ENCODE peak calls at places on chromosome 20, in nine cellular contexts. One of them, this sample, is unnamed.

GRCh38 chr20:11553603-11554002 is 364.1 kb upstream of the BTBD3 start:
- DNase-seq in stomach: no peak
- DNase-seq in uterus: no peak
- DNase-seq in ovary: no peak
- DNase-seq in endothelial cell of umbilical vein: peak
- DNase-seq in adrenal gland: no peak
- DNase-seq in GM12878: no peak
- DNase-seq in IMR-90: peak
- DNase-seq in right lobe of liver: no peak
- DNase-seq in this sample: no peak

GRCh38 chr20:46642944-46643343 is 8.3 kb downstream of the SLC13A3 start:
- DNase-seq in ovary: no peak
- DNase-seq in right lobe of liver: no peak
- DNase-seq in IMR-90: no peak
- DNase-seq in adrenal gland: no peak
- DNase-seq in uterus: no peak
- DNase-seq in stomach: no peak
- DNase-seq in GM12878: no peak
- DNase-seq in endothelial cell of umbilical vein: no peak
- DNase-seq in this sample: no peak

GRCh38 chr20:32902456-32903420 is 44.0 kb downstream of the EFCAB8 start:
- DNase-seq in uterus: no peak
- DNase-seq in ovary: no peak
- DNase-seq in right lobe of liver: peak
- DNase-seq in GM12878: no peak
- DNase-seq in IMR-90: peak
- DNase-seq in endothelial cell of umbilical vein: peak
- DNase-seq in stomach: peak
- DNase-seq in adrenal gland: peak
- DNase-seq in this sample: peak

GRCh38 chr20:64001607-64002011 is 20.7 kb downstream of the PRPF6 start:
- DNase-seq in ovary: no peak
- DNase-seq in stomach: no peak
- DNase-seq in endothelial cell of umbilical vein: no peak
- DNase-seq in GM12878: no peak
- DNase-seq in uterus: no peak
- DNase-seq in right lobe of liver: no peak
- DNase-seq in IMR-90: peak
- DNase-seq in adrenal gland: peak
- DNase-seq in this sample: no peak

GRCh38 chr20:63326314-63327228 is 33.6 kb downstream of the COL20A1 start:
- DNase-seq in ovary: no peak
- DNase-seq in endothelial cell of umbilical vein: no peak
- DNase-seq in right lobe of liver: no peak
- DNase-seq in uterus: no peak
- DNase-seq in adrenal gland: no peak
- DNase-seq in GM12878: peak
- DNase-seq in stomach: no peak
- DNase-seq in IMR-90: no peak
- DNase-seq in this sample: no peak

GRCh38 chr20:36827541-36828279 is 48.2 kb upstream of the TLDC2 start:
- DNase-seq in stomach: no peak
- DNase-seq in right lobe of liver: no peak
- DNase-seq in ovary: no peak
- DNase-seq in adrenal gland: peak
- DNase-seq in IMR-90: no peak
- DNase-seq in endothelial cell of umbilical vein: no peak
- DNase-seq in uterus: no peak
- DNase-seq in GM12878: peak
- DNase-seq in this sample: no peak

GRCh38 chr20:43669332-43669731 is 2.4 kb downstream of the MYBL2 start:
- DNase-seq in ovary: no peak
- DNase-seq in right lobe of liver: peak
- DNase-seq in IMR-90: peak
- DNase-seq in stomach: peak
- DNase-seq in GM12878: no peak
- DNase-seq in uterus: no peak
- DNase-seq in adrenal gland: no peak
- DNase-seq in endothelial cell of umbilical vein: peak
- DNase-seq in this sample: no peak

GRCh38 chr20:63782051-63782471 is 42.5 kb downstream of the SLC2A4RG start:
- DNase-seq in IMR-90: no peak
- DNase-seq in uterus: no peak
- DNase-seq in ovary: no peak
- DNase-seq in adrenal gland: no peak
- DNase-seq in endothelial cell of umbilical vein: no peak
- DNase-seq in stomach: no peak
- DNase-seq in GM12878: peak
- DNase-seq in right lobe of liver: no peak
- DNase-seq in this sample: no peak

GRCh38 chr20:63553251-63553932 is 567 bp upstream of the FNDC11 start:
- DNase-seq in IMR-90: peak
- DNase-seq in uterus: peak
- DNase-seq in GM12878: peak
- DNase-seq in ovary: peak
- DNase-seq in right lobe of liver: peak
- DNase-seq in endothelial cell of umbilical vein: peak
- DNase-seq in stomach: peak
- DNase-seq in adrenal gland: peak
- DNase-seq in this sample: peak

GRCh38 chr20:58097943-58098342 is 130.5 kb downstream of the ANKRD60 start:
- DNase-seq in GM12878: no peak
- DNase-seq in uterus: no peak
- DNase-seq in adrenal gland: no peak
- DNase-seq in endothelial cell of umbilical vein: no peak
- DNase-seq in IMR-90: no peak
- DNase-seq in right lobe of liver: no peak
- DNase-seq in ovary: peak
- DNase-seq in stomach: no peak
- DNase-seq in this sample: no peak

GRCh38 chr20:22515264-22515663 is 69.1 kb downstream of the FOXA2 start:
- DNase-seq in GM12878: no peak
- DNase-seq in uterus: no peak
- DNase-seq in stomach: no peak
- DNase-seq in adrenal gland: no peak
- DNase-seq in right lobe of liver: no peak
- DNase-seq in ovary: no peak
- DNase-seq in endothelial cell of umbilical vein: no peak
- DNase-seq in IMR-90: no peak
- DNase-seq in this sample: no peak

GRCh38 chr20:17531537-17532025 is 402 bp upstream of the BFSP1 start:
- DNase-seq in stomach: no peak
- DNase-seq in uterus: no peak
- DNase-seq in GM12878: no peak
- DNase-seq in endothelial cell of umbilical vein: peak
- DNase-seq in right lobe of liver: no peak
- DNase-seq in IMR-90: no peak
- DNase-seq in adrenal gland: no peak
- DNase-seq in ovary: no peak
- DNase-seq in this sample: no peak

GRCh38 chr20:37914672-37915433 is 11.9 kb downstream of the VSTM2L start:
- DNase-seq in endothelial cell of umbilical vein: no peak
- DNase-seq in ovary: no peak
- DNase-seq in stomach: no peak
- DNase-seq in IMR-90: no peak
- DNase-seq in adrenal gland: no peak
- DNase-seq in right lobe of liver: no peak
- DNase-seq in uterus: peak
- DNase-seq in GM12878: no peak
- DNase-seq in this sample: peak
- H3K4me3 ChIP-seq in endothelial cell of umbilical vein: no peak
- H3K4me3 ChIP-seq in ovary: peak
- H3K4me3 ChIP-seq in stomach: peak
- H3K4me3 ChIP-seq in IMR-90: no peak
- H3K4me3 ChIP-seq in adrenal gland: no peak
- H3K4me3 ChIP-seq in right lobe of liver: no peak
- H3K4me3 ChIP-seq in uterus: no peak
- H3K4me3 ChIP-seq in GM12878: no peak
- H3K4me3 ChIP-seq in this sample: peak

GRCh38 chr20:56358600-56359211 is at the start of gene FAM210B:
- DNase-seq in endothelial cell of umbilical vein: peak
- DNase-seq in IMR-90: peak
- DNase-seq in adrenal gland: peak
- DNase-seq in GM12878: no peak
- DNase-seq in right lobe of liver: peak
- DNase-seq in ovary: peak
- DNase-seq in stomach: peak
- DNase-seq in uterus: peak
- DNase-seq in this sample: peak
- TF ChIP-seq POLR2A in endothelial cell of umbilical vein: no peak
- TF ChIP-seq POLR2A in IMR-90: no peak
- TF ChIP-seq POLR2A in adrenal gland: peak
- TF ChIP-seq POLR2A in GM12878: peak
- TF ChIP-seq POLR2A in right lobe of liver: peak
- TF ChIP-seq POLR2A in ovary: peak
- TF ChIP-seq POLR2A in stomach: no peak
- TF ChIP-seq POLR2A in uterus: peak
- TF ChIP-seq POLR2A in this sample: no peak

GRCh38 chr20:31712112-31712553 is 10.5 kb downstream of the BCL2L1 start:
- DNase-seq in adrenal gland: peak
- DNase-seq in endothelial cell of umbilical vein: no peak
- DNase-seq in stomach: peak
- DNase-seq in ovary: no peak
- DNase-seq in uterus: no peak
- DNase-seq in IMR-90: no peak
- DNase-seq in right lobe of liver: no peak
- DNase-seq in GM12878: no peak
- DNase-seq in this sample: no peak

GRCh38 chr20:31708839-31709534 is 13.7 kb downstream of the BCL2L1 start:
- DNase-seq in endothelial cell of umbilical vein: no peak
- DNase-seq in ovary: no peak
- DNase-seq in uterus: no peak
- DNase-seq in right lobe of liver: no peak
- DNase-seq in stomach: peak
- DNase-seq in adrenal gland: no peak
- DNase-seq in GM12878: no peak
- DNase-seq in IMR-90: no peak
- DNase-seq in this sample: peak

GRCh38 chr20:31711416-31712111 is 11.1 kb downstream of the BCL2L1 start:
- DNase-seq in stomach: no peak
- DNase-seq in ovary: no peak
- DNase-seq in uterus: no peak
- DNase-seq in adrenal gland: no peak
- DNase-seq in IMR-90: no peak
- DNase-seq in endothelial cell of umbilical vein: no peak
- DNase-seq in right lobe of liver: no peak
- DNase-seq in GM12878: no peak
- DNase-seq in this sample: no peak

GRCh38 chr20:31709939-31710338 is 12.7 kb downstream of the BCL2L1 start:
- DNase-seq in ovary: no peak
- DNase-seq in right lobe of liver: no peak
- DNase-seq in adrenal gland: no peak
- DNase-seq in uterus: no peak
- DNase-seq in GM12878: no peak
- DNase-seq in IMR-90: no peak
- DNase-seq in stomach: no peak
- DNase-seq in endothelial cell of umbilical vein: no peak
- DNase-seq in this sample: no peak

DNA sequence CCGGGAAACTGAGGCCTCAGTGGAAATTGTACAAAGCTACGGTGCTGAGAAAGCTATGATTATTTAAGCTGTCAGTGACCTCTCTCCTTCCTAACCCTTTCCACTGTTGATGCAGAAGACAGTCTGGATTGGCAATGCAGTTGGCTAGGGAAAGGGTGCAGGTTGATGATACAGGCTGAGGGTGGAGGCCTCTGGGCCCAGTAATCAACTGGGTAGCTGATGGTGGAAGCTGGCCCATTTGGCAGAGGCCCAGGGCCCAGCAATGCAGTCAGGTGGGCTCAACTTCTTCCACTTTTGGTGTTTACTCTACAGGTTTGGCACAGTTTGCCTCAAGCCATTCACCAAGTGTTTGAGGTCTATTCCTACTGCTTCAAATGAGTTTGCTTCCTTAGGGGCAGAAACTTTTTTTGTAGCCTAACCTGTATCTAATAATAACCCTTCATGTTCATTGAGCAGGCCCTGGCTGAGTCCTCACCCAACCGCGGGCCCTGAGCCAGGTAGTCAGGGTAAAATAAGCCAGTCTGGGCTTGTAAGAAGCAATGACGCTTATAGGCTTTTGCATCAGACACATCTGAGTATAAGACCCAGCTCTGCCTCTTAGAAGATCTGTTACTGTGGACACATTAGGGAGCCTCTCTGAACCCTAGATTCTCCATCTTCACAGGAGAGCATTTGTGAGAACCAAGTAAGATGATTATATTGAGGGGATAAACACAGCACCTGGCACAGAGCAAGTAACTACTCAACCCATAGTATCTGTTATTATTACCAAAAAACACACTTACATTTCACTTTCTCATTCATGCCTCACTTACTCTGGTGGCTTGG is 12.0 kb downstream of the BCL2L1 start:
- DNase-seq in endothelial cell of umbilical vein: no peak
- DNase-seq in stomach: peak
- DNase-seq in adrenal gland: no peak
- DNase-seq in uterus: no peak
- DNase-seq in ovary: no peak
- DNase-seq in GM12878: no peak
- DNase-seq in IMR-90: no peak
- DNase-seq in right lobe of liver: no peak
- DNase-seq in this sample: peak
- H3K4me3 ChIP-seq in endothelial cell of umbilical vein: no peak
- H3K4me3 ChIP-seq in stomach: no peak
- H3K4me3 ChIP-seq in adrenal gland: no peak
- H3K4me3 ChIP-seq in uterus: no peak
- H3K4me3 ChIP-seq in ovary: no peak
- H3K4me3 ChIP-seq in GM12878: no peak
- H3K4me3 ChIP-seq in IMR-90: no peak
- H3K4me3 ChIP-seq in right lobe of liver: no peak
- H3K4me3 ChIP-seq in this sample: peak

GRCh38 chr20:1392443-1392692 is 486 bp downstream of the FKBP1A start:
- DNase-seq in ovary: no peak
- DNase-seq in stomach: no peak
- DNase-seq in GM12878: no peak
- DNase-seq in IMR-90: no peak
- DNase-seq in endothelial cell of umbilical vein: no peak
- DNase-seq in right lobe of liver: no peak
- DNase-seq in adrenal gland: no peak
- DNase-seq in uterus: no peak
- DNase-seq in this sample: no peak

GRCh38 chr20:1392693-1393506 is at the start of gene FKBP1A:
- DNase-seq in GM12878: peak
- DNase-seq in IMR-90: peak
- DNase-seq in adrenal gland: peak
- DNase-seq in endothelial cell of umbilical vein: peak
- DNase-seq in stomach: peak
- DNase-seq in ovary: peak
- DNase-seq in right lobe of liver: peak
- DNase-seq in uterus: peak
- DNase-seq in this sample: peak

GRCh38 chr20:1390552-1391403 is 2.1 kb downstream of the FKBP1A start:
- DNase-seq in ovary: no peak
- DNase-seq in uterus: no peak
- DNase-seq in stomach: no peak
- DNase-seq in IMR-90: no peak
- DNase-seq in adrenal gland: no peak
- DNase-seq in endothelial cell of umbilical vein: peak
- DNase-seq in GM12878: no peak
- DNase-seq in right lobe of liver: no peak
- DNase-seq in this sample: peak

GRCh38 chr20:1393507-1393882 is 641 bp upstream of the FKBP1A start:
- DNase-seq in ovary: no peak
- DNase-seq in GM12878: no peak
- DNase-seq in endothelial cell of umbilical vein: no peak
- DNase-seq in uterus: no peak
- DNase-seq in adrenal gland: no peak
- DNase-seq in IMR-90: no peak
- DNase-seq in stomach: no peak
- DNase-seq in right lobe of liver: no peak
- DNase-seq in this sample: no peak

GRCh38 chr20:1391640-1392442 is 1.0 kb downstream of the FKBP1A start:
- DNase-seq in ovary: no peak
- DNase-seq in endothelial cell of umbilical vein: peak
- DNase-seq in stomach: no peak
- DNase-seq in GM12878: no peak
- DNase-seq in adrenal gland: peak
- DNase-seq in uterus: no peak
- DNase-seq in IMR-90: peak
- DNase-seq in right lobe of liver: no peak
- DNase-seq in this sample: no peak
- TF ChIP-seq POLR2A in ovary: no peak
- TF ChIP-seq POLR2A in endothelial cell of umbilical vein: peak
- TF ChIP-seq POLR2A in stomach: no peak
- TF ChIP-seq POLR2A in GM12878: no peak
- TF ChIP-seq POLR2A in adrenal gland: no peak
- TF ChIP-seq POLR2A in uterus: no peak
- TF ChIP-seq POLR2A in IMR-90: no peak
- TF ChIP-seq POLR2A in right lobe of liver: no peak
- TF ChIP-seq POLR2A in this sample: no peak